ENCODE peak calls at places on chromosomes 16 and 17, in ten cellular contexts. S, E, L, A, Q, C, U, W, G and O are unnamed samples.

GRCh38 chr16:22787456-22788189 is 26.3 kb upstream of the HS3ST2 start:
- DNase-seq in G (no peak), A (no peak), U (no peak), E (no peak), S (no peak), Q (no peak), W (peak), C (no peak), L (peak), O (no peak)

GRCh38 chr16:4115209-4115940 is 867 bp downstream of the ADCY9 start:
- DNase-seq in G (peak), Q (peak), L (peak), W (peak), S (peak), C (peak), A (peak), E (peak), U (peak), O (peak)

GRCh38 chr17:55161935-55162555 is 102.7 kb upstream of the HLF start:
- DNase-seq in G (no peak), C (peak), L (no peak), A (no peak), U (no peak), W (no peak), Q (no peak), S (no peak), E (no peak), O (no peak)

GRCh38 chr17:52419256-52419655 is 260.7 kb upstream of the CA10 start:
- DNase-seq in L (no peak), S (no peak), E (no peak), G (no peak), A (no peak), U (peak), Q (no peak), W (peak), C (no peak), O (peak)

GRCh38 chr17:29615048-29615385 is 7.7 kb downstream of the CORO6 start:
- DNase-seq in C (no peak), E (no peak), S (peak), W (no peak), A (no peak), G (peak), L (peak), U (no peak), Q (peak), O (no peak)

GRCh38 chr17:16407911-16408588 is 7.3 kb upstream of the TRPV2 start:
- DNase-seq in L (peak), Q (peak), U (peak), E (peak), G (peak), A (peak), W (peak), C (peak), S (peak), O (peak)

GRCh38 chr16:58426960-58427359 is 34.7 kb downstream of the GINS3 start:
- DNase-seq in G (no peak), Q (no peak), L (no peak), E (no peak), A (peak), C (no peak), W (no peak), S (no peak), U (no peak), O (peak)

GRCh38 chr17:77131919-77132318 is 8.8 kb upstream of the SEC14L1 start:
- DNase-seq in U (peak), G (no peak), E (no peak), L (no peak), A (no peak), Q (no peak), S (no peak), C (peak), W (no peak), O (no peak)

GRCh38 chr16:62035115-62036092 is 834 bp downstream of the CDH8 start:
- DNase-seq in L (no peak), A (peak), Q (peak), G (no peak), W (no peak), S (no peak), U (no peak), E (peak), C (no peak), O (peak)

GRCh38 chr16:4426021-4426684 is 485 bp downstream of the DNAJA3 start:
- DNase-seq in A (no peak), U (no peak), L (no peak), G (no peak), C (no peak), E (no peak), W (no peak), Q (no peak), S (no peak), O (no peak)

GRCh38 chr17:550041-550398 is 164.6 kb downstream of the VPS53 start:
- DNase-seq in G (no peak), L (no peak), Q (no peak), C (no peak), W (no peak), E (no peak), A (no peak), U (no peak), S (no peak), O (no peak)

GRCh38 chr16:89155184-89155679 is 16.3 kb upstream of the CDH15 start:
- DNase-seq in E (peak), L (peak), G (peak), Q (no peak), S (peak), C (peak), A (peak), W (peak), U (peak), O (peak)

GRCh38 chr16:64964126-64964540 is 157.7 kb downstream of the CDH11 start:
- DNase-seq in E (no peak), Q (no peak), S (no peak), W (no peak), A (no peak), L (no peak), U (no peak), G (no peak), C (peak), O (no peak)

GRCh38 chr17:29048440-29049360 is 5.8 kb downstream of the PIPOX start:
- DNase-seq in G (no peak), E (no peak), Q (no peak), W (no peak), U (no peak), L (no peak), C (no peak), A (no peak), S (no peak), O (no peak)

GRCh38 chr17:76384222-76384986 is at the start of gene SPHK1:
- DNase-seq in S (peak), A (peak), U (peak), E (peak), G (peak), Q (peak), W (peak), C (peak), L (peak), O (peak)

GRCh38 chr16:84194470-84195200 is 3.7 kb downstream of the ADAD2 start:
- DNase-seq in A (no peak), G (no peak), S (no peak), C (no peak), W (no peak), Q (no peak), E (no peak), U (no peak), L (no peak), O (no peak)

GRCh38 chr17:76378548-76379274 is 5.7 kb upstream of the SPHK1 start:
- DNase-seq in Q (no peak), S (no peak), G (no peak), C (peak), E (no peak), L (no peak), W (no peak), A (no peak), U (no peak), O (no peak)

GRCh38 chr17:64694207-64694606 is 32.1 kb upstream of the SMURF2 start:
- DNase-seq in Q (no peak), W (peak), S (no peak), U (peak), E (no peak), G (peak), L (peak), A (no peak), C (peak), O (peak)

GRCh38 chr16:68275611-68276191 is 11.4 kb downstream of the SLC7A6 start:
- DNase-seq in W (peak), U (no peak), A (no peak), C (no peak), E (no peak), Q (no peak), S (no peak), L (no peak), G (no peak), O (no peak)

GRCh38 chr16:85372627-85373372 is 240.3 kb upstream of the GSE1 start:
- DNase-seq in S (no peak), G (peak), W (no peak), L (no peak), A (no peak), U (peak), Q (no peak), C (no peak), E (no peak), O (no peak)

GRCh38 chr17:8155341-8156173 is 3.4 kb upstream of the PER1 start:
- DNase-seq in L (no peak), U (peak), G (peak), A (peak), C (no peak), E (no peak), S (no peak), W (peak), Q (peak), O (no peak)

GRCh38 chr17:49515196-49515770 is 20.2 kb downstream of the NGFR start:
- DNase-seq in L (peak), C (no peak), A (peak), W (peak), Q (peak), S (peak), U (peak), G (peak), E (peak), O (peak)

GRCh38 chr17:75722076-75722475 is 817 bp downstream of the ITGB4 start:
- DNase-seq in U (peak), A (no peak), Q (peak), W (no peak), E (no peak), G (no peak), S (no peak), L (peak), C (no peak), O (no peak)

GRCh38 chr17:51260960-51261958 is 913 bp downstream of the UTP18 start:
- DNase-seq in A (peak), U (peak), G (peak), W (peak), E (peak), S (peak), C (peak), L (peak), Q (peak), O (peak)

GRCh38 chr17:44932096-44932495 is 15.5 kb downstream of the KIF18B start:
- DNase-seq in Q (peak), S (no peak), U (no peak), A (no peak), L (no peak), G (no peak), C (no peak), E (no peak), W (no peak), O (no peak)
- TF ChIP-seq POLR2A in Q (no peak), S (no peak), U (no peak), A (no peak), L (no peak), G (no peak), C (no peak), E (no peak), W (no peak), O (no peak)

DNA sequence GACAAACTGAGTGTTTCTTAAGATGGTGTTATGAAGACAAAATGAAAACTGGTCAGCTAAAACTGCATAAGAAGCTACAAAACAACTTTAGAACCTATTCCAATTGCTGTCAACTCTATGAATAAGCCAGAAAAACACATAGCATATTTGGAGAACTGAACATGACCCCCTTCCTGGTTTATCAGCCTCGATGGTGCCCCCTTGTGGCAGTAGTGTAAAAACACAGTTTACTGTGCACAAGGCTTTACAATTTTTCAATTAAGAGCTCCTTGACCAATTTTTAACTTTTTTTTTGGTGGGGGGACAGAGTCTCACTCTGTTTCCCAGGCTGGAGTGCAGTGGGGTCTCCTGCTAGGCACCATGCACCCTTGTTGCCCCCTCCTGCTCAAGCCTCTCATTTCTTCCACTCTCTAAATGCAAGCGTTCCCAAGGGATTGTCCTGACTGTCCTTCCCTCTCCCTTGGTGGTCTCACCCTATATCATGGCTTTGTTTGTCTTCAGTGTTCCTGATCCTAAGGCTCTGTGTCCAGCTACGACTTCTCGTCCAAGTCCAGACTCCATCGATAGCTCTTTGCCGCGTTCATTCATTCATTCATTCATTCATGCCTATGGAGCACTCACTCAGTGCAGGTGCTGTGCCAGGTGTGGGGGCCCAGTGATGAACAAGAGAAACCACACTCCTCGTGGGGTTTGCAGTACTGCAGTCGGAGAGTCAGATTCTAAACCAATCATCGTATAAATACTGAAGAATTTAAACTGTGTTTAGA is 7.5 kb downstream of the EIF1 start:
- DNase-seq in C (peak), G (peak), A (no peak), E (peak), W (no peak), Q (peak), U (peak), S (peak), L (peak), O (peak)
- TF ChIP-seq POLR2A in C (peak), G (no peak), A (no peak), E (no peak), W (no peak), Q (no peak), U (no peak), S (no peak), L (no peak), O (no peak)

GRCh38 chr17:73429440-73430164 is 117.8 kb upstream of the CDC42EP4 start:
- DNase-seq in G (peak), L (peak), C (peak), A (peak), E (peak), U (peak), Q (peak), W (peak), S (peak), O (peak)
- TF ChIP-seq POLR2A in G (no peak), L (no peak), C (no peak), A (no peak), E (no peak), U (no peak), Q (no peak), W (no peak), S (no peak), O (no peak)

GRCh38 chr16:53131050-53131362 is 76.2 kb downstream of the CHD9 start:
- DNase-seq in S (no peak), G (no peak), L (no peak), E (no peak), U (peak), W (no peak), C (no peak), Q (no peak), A (no peak), O (no peak)

GRCh38 chr16:53129281-53130192 is 74.7 kb downstream of the CHD9 start:
- DNase-seq in G (no peak), W (peak), S (no peak), L (no peak), C (no peak), U (no peak), A (no peak), Q (no peak), E (no peak), O (no peak)

GRCh38 chr16:53132406-53132805 is 77.6 kb downstream of the CHD9 start:
- DNase-seq in G (no peak), S (no peak), C (no peak), U (no peak), A (no peak), E (no peak), Q (no peak), L (no peak), W (no peak), O (no peak)

GRCh38 chr16:53130193-53131049 is 75.6 kb downstream of the CHD9 start:
- DNase-seq in C (peak), Q (peak), S (peak), W (peak), A (peak), E (peak), G (peak), L (peak), U (peak), O (peak)

DNA sequence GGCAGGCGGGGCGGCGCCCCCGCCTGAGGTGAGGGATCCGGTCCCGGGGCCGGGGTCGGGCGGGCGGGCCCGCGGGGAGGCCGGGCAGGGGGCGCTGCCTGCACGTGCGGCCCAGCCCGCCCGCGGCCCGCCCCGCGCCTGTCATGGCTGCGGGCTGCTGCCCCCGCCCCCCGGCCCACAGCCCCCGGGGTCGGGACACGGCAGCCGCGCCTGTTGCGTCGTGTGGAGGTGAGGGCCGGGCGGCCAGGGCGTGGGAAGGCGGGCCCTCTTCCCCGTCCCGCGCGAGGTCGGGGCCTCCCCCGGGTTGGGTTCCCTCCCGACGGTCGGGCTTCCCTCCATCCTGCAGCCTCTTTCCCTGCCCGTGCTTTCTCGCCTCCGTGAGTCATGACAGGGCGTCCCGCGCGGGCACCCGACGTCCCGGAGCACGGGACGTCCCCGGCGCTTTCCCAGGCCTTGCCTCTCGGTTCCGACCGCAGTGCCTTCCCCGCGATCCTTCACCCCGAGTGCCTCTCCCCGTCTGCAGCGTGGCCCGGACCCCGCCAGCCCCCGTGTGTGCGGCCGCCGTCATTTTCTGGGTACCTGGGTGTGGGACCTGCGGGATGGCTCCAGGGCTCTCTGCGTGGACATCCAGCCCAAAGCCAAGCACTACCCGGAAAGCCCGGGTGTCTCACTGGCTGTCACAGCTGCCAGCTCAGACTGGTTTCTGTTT is 76.7 kb downstream of the CHD9 start:
- DNase-seq in E (peak), L (peak), Q (peak), S (peak), G (peak), A (peak), C (peak), U (peak), W (peak), O (peak)
- TF ChIP-seq POLR2A in E (no peak), L (peak), Q (no peak), S (no peak), G (no peak), A (no peak), C (no peak), U (no peak), W (peak), O (no peak)

DNA sequence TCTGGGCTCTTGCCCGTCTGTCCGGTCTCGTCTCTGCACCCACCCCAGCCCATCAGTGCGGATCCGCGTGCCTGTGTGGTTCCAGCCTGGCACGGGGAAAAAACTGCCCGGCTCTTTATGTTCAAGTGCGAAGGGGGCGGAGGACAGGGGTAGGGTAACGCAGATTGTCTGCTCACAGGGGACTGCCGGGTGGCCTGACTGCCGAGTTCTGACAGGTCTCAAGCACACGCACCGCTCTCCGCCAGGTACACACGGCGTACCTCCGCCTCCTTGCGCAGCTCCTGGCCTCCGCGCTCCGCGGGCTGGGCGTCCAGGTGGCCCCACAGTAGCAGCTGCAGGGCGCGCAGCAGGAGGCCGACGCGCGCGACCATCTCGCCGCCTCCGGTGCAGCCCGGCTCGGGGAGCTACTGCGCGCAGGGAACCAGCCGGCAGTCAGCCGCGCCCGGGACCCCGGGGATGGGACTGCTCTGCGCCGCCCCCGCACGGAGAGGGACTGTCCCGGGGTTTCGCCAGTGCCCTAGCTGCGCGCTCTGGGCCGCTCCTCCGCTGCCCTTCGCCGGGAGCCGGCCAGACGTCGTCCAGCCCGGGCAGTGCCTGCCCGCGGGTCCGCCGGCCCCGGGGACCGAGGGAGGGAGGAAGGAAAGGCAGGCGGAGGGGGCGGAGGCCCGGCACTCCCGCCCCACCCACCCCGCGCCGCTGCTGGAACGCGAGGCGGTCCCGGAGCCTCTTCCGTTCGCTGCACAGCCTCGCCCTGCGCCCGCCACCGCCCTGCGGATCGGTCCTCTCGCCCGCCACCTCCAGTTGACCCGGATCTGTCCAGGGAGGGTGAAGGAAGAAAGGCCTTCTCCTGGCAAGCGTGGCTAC is at the start of gene MMP28:
- DNase-seq in S (no peak), G (peak), Q (peak), L (peak), C (peak), W (no peak), A (peak), E (no peak), U (peak), O (peak)
- TF ChIP-seq POLR2A in S (no peak), G (no peak), Q (no peak), L (peak), C (no peak), W (peak), A (no peak), E (no peak), U (no peak), O (no peak)

GRCh38 chr16:56225013-56225742 is 33.9 kb downstream of the GNAO1 start:
- DNase-seq in G (no peak), L (no peak), A (no peak), E (no peak), U (no peak), W (no peak), S (no peak), C (no peak), Q (no peak), O (no peak)

GRCh38 chr16:56227936-56228335 is 36.6 kb downstream of the GNAO1 start:
- DNase-seq in A (no peak), U (no peak), G (no peak), S (no peak), Q (no peak), W (no peak), L (no peak), C (no peak), E (no peak), O (no peak)

GRCh38 chr16:56226840-56227525 is 35.7 kb downstream of the GNAO1 start:
- DNase-seq in S (no peak), G (no peak), A (no peak), L (no peak), E (no peak), U (no peak), W (no peak), Q (no peak), C (no peak), O (no peak)

GRCh38 chr16:56228476-56228875 is 37.2 kb downstream of the GNAO1 start:
- DNase-seq in S (no peak), Q (no peak), U (no peak), G (no peak), L (no peak), C (no peak), W (no peak), A (no peak), E (no peak), O (no peak)

DNA sequence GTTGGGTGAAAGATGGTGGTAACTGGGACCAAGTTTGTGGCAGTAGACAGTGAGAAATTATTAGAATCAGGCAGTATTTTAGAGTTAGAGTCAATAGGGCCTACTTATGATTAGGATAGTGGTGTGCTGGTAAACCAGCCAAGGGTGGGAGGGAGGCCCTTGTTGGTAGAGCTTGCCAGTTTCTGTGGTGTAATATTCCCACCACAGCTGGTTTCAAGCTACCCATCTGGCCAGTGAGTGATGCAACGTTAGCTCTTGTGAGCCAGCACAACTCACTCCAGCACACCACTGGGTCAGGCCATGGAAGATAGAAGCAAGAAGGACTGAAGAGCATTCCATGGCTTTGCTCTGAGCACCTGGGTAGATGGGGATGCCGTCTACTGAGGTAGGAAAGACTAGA is 34.9 kb downstream of the GNAO1 start:
- DNase-seq in Q (no peak), U (no peak), L (no peak), S (no peak), E (no peak), A (no peak), W (no peak), G (no peak), C (no peak), O (no peak)
- TF ChIP-seq POLR2A in Q (no peak), U (no peak), L (no peak), S (no peak), E (no peak), A (no peak), W (no peak), G (no peak), C (no peak), O (no peak)